ENCODE peak calls at places on chromosome 21, in four cellular contexts. One of them, this sample, is unnamed. For H3K4me1 and H3K9me3, the result is how much of the 10 kb centered on the place peaks cover.

GRCh38 chr21:20024727-20025126 is 973.5 kb upstream of the NCAM2 start:
- DNase-seq in K562: no peak
- DNase-seq in GM12878: no peak
- DNase-seq in H1: no peak
- DNase-seq in this sample: no peak

GRCh38 chr21:36845070-36845469 is 121.4 kb downstream of the HLCS start:
- DNase-seq in K562: no peak
- DNase-seq in H1: no peak
- DNase-seq in GM12878: no peak
- DNase-seq in this sample: no peak

GRCh38 chr21:16308269-16308668 is 578.5 kb downstream of the USP25 start:
- DNase-seq in H1: no peak
- DNase-seq in GM12878: no peak
- DNase-seq in K562: no peak
- DNase-seq in this sample: no peak

GRCh38 chr21:35400233-35400939 is 351.3 kb upstream of the RUNX1 start:
- DNase-seq in GM12878: peak
- DNase-seq in K562: peak
- DNase-seq in H1: peak
- DNase-seq in this sample: peak

GRCh38 chr21:39153373-39153772 is 29.9 kb downstream of the PSMG1 start:
- DNase-seq in GM12878: no peak
- DNase-seq in K562: peak
- DNase-seq in H1: no peak
- DNase-seq in this sample: no peak

GRCh38 chr21:28215214-28215954 is 777.3 kb downstream of the LTN1 start:
- DNase-seq in GM12878: no peak
- DNase-seq in H1: no peak
- DNase-seq in K562: no peak
- DNase-seq in this sample: no peak

GRCh38 chr21:38136201-38136600 is 120.6 kb upstream of the KCNJ15 start:
- DNase-seq in H1: no peak
- DNase-seq in GM12878: no peak
- DNase-seq in K562: no peak
- DNase-seq in this sample: no peak

GRCh38 chr21:16741228-16741665 is 771.6 kb upstream of the CXADR start:
- DNase-seq in GM12878: no peak
- DNase-seq in H1: no peak
- DNase-seq in K562: no peak
- DNase-seq in this sample: no peak

GRCh38 chr21:34791776-34792503 is 123.1 kb downstream of the CLIC6 start:
- DNase-seq in H1: no peak
- DNase-seq in K562: no peak
- DNase-seq in GM12878: no peak
- DNase-seq in this sample: no peak

GRCh38 chr21:43853851-43854772 is 10.9 kb upstream of the AGPAT3 start:
- DNase-seq in GM12878: no peak
- DNase-seq in K562: no peak
- DNase-seq in H1: no peak
- DNase-seq in this sample: no peak

GRCh38 chr21:20999567-21000169 is 1.5 kb downstream of the NCAM2 start:
- DNase-seq in GM12878: no peak
- DNase-seq in K562: peak
- DNase-seq in H1: no peak
- DNase-seq in this sample: no peak

GRCh38 chr21:34129971-34130597 is 56.7 kb downstream of the MRPS6 start:
- DNase-seq in H1: no peak
- DNase-seq in K562: peak
- DNase-seq in GM12878: no peak
- DNase-seq in this sample: no peak

GRCh38 chr21:36485476-36485875 is 5.6 kb upstream of the CLDN14 start:
- DNase-seq in GM12878: no peak
- DNase-seq in K562: no peak
- DNase-seq in H1: no peak
- DNase-seq in this sample: no peak

GRCh38 chr21:18204931-18205330 is 39.7 kb upstream of the CHODL start:
- DNase-seq in H1: no peak
- DNase-seq in K562: no peak
- DNase-seq in GM12878: no peak
- DNase-seq in this sample: no peak

GRCh38 chr21:38965241-38965640 is 159.5 kb downstream of the ETS2 start:
- DNase-seq in H1: no peak
- DNase-seq in K562: no peak
- DNase-seq in GM12878: no peak
- DNase-seq in this sample: no peak

GRCh38 chr21:44925027-44925755 is 4.5 kb upstream of the ITGB2 start:
- DNase-seq in K562: no peak
- DNase-seq in GM12878: no peak
- DNase-seq in H1: no peak
- DNase-seq in this sample: no peak

GRCh38 chr21:34846601-34847112 is 177.9 kb downstream of the CLIC6 start:
- DNase-seq in H1: no peak
- DNase-seq in K562: no peak
- DNase-seq in GM12878: no peak
- DNase-seq in this sample: peak

GRCh38 chr21:16194851-16195251 is 465.1 kb downstream of the USP25 start:
- DNase-seq in K562: no peak
- DNase-seq in GM12878: no peak
- DNase-seq in H1: no peak
- DNase-seq in this sample: no peak

GRCh38 chr21:36424592-36424991 is 39.4 kb downstream of the CHAF1B start:
- DNase-seq in GM12878: no peak
- DNase-seq in K562: no peak
- DNase-seq in H1: no peak
- DNase-seq in this sample: no peak

GRCh38 chr21:38984982-38985422 is 179.3 kb downstream of the ETS2 start:
- DNase-seq in K562: no peak
- DNase-seq in H1: no peak
- DNase-seq in GM12878: no peak
- DNase-seq in this sample: no peak

GRCh38 chr21:23384679-23385078 is 2222.6 kb downstream of the MRPL39 start:
- DNase-seq in H1: peak
- DNase-seq in K562: no peak
- DNase-seq in GM12878: no peak
- DNase-seq in this sample: no peak

GRCh38 chr21:15355066-15355465 is 290.3 kb upstream of the NRIP1 start:
- DNase-seq in K562: no peak
- DNase-seq in GM12878: no peak
- DNase-seq in H1: no peak
- DNase-seq in this sample: no peak

GRCh38 chr21:43025636-43026180 is 49.9 kb downstream of the CBS start:
- DNase-seq in GM12878: no peak
- DNase-seq in H1: no peak
- DNase-seq in K562: no peak
- DNase-seq in this sample: no peak

GRCh38 chr21:27480841-27481261 is 514.0 kb upstream of the ADAMTS5 start:
- DNase-seq in GM12878: no peak
- DNase-seq in H1: no peak
- DNase-seq in K562: no peak
- DNase-seq in this sample: no peak

GRCh38 chr21:38869946-38870345 is 64.2 kb downstream of the ETS2 start:
- DNase-seq in H1: no peak
- DNase-seq in K562: no peak
- DNase-seq in GM12878: no peak
- DNase-seq in this sample: no peak

GRCh38 chr21:17185685-17186084 is 327.2 kb upstream of the CXADR start:
- DNase-seq in GM12878: no peak
- DNase-seq in K562: no peak
- DNase-seq in H1: no peak
- DNase-seq in this sample: no peak

GRCh38 chr21:20971296-20971921 is 26.8 kb upstream of the NCAM2 start:
- DNase-seq in K562: peak
- DNase-seq in GM12878: no peak
- DNase-seq in H1: peak
- DNase-seq in this sample: no peak

GRCh38 chr21:38486221-38486620 is 12.1 kb downstream of the ERG start:
- DNase-seq in H1: no peak
- DNase-seq in K562: no peak
- DNase-seq in GM12878: no peak
- DNase-seq in this sample: no peak

GRCh38 chr21:37259426-37259825 is 7.7 kb downstream of the VPS26C start:
- DNase-seq in GM12878: no peak
- DNase-seq in H1: no peak
- DNase-seq in K562: no peak
- DNase-seq in this sample: no peak

GRCh38 chr21:32693581-32693980 is 34.2 kb downstream of the SYNJ1 start:
- DNase-seq in H1: no peak
- DNase-seq in K562: no peak
- DNase-seq in GM12878: no peak
- DNase-seq in this sample: no peak

GRCh38 chr21:32687946-32688345 is 39.9 kb downstream of the SYNJ1 start:
- DNase-seq in H1: no peak
- DNase-seq in GM12878: no peak
- DNase-seq in K562: peak
- DNase-seq in this sample: no peak

GRCh38 chr21:32690085-32690484 is 37.7 kb downstream of the SYNJ1 start:
- DNase-seq in GM12878: no peak
- DNase-seq in H1: no peak
- DNase-seq in K562: no peak
- DNase-seq in this sample: no peak
- TF ChIP-seq EGR1 in GM12878: no peak
- TF ChIP-seq EGR1 in H1: no peak
- TF ChIP-seq EGR1 in K562: no peak
- TF ChIP-seq EGR1 in this sample: no peak

DNA sequence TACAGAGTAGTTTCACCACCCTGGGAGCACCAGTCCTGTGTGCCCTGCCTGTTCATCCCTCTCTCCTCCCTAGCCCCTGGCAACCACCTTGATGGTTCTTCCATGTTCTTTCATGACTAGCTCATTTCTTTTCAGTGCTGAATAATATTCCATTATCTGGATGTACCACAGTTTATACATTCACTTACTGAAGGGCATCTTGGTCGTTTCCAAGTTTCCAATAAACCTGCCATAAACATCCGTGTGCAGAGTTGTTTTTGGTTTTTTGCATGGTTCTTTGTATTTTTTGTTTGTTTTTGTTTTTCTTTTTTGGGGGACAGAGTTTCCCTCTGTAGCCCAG is 13.9 kb downstream of the TIAM1 start:
- DNase-seq in GM12878: no peak
- DNase-seq in K562: no peak
- DNase-seq in H1: no peak
- DNase-seq in this sample: no peak
- H3K4me1 ChIP-seq in GM12878: under half
- H3K4me1 ChIP-seq in K562: under half
- H3K4me1 ChIP-seq in H1: under half
- H3K4me1 ChIP-seq in this sample: under half

DNA sequence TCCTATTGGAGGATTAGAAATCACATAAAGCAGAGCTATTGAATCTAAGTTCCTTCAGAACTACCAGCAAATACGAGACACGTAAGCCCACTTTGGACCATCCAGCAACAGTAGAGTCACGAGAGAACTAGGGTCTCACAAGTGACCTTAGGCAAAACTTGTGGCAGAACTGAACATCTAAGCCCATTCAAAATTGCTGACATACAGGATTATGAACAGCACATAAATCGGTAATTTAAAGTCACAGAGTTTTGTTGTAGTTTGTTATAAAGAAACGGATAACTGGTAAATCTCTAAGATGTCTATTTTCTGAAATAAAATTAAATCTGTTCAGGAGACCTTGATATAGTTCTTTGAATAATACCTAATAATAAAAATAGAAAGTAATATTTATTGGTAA is 1366.0 kb downstream of the NCAM2 start:
- DNase-seq in GM12878: no peak
- DNase-seq in H1: no peak
- DNase-seq in K562: no peak
- DNase-seq in this sample: no peak
- H3K9me3 ChIP-seq in GM12878: under half
- H3K9me3 ChIP-seq in H1: under half
- H3K9me3 ChIP-seq in K562: under half
- H3K9me3 ChIP-seq in this sample: under half

DNA sequence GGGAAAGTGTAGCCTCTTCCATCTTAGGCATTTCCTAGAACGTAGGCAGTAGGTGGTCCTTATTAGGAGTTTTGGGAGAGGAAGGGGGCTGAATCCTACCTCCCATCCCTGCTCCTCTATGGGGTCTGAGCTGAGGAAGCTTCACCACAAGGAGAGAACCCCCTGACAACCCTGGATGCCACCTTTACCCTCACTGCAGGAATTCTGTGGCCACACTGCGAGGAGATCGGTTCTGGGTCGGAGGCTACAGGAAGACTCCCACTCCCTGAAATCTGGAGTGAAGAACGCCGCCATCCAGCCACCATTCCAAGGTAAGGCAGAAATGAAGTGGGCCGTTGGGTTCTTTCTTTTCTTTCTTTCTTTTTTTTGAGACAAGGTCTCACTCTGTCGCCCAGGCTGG is 1.5 kb downstream of the MX1 start:
- DNase-seq in H1: no peak
- DNase-seq in K562: no peak
- DNase-seq in GM12878: no peak
- DNase-seq in this sample: no peak
- TF ChIP-seq EGR1 in H1: no peak
- TF ChIP-seq EGR1 in K562: no peak
- TF ChIP-seq EGR1 in GM12878: no peak
- TF ChIP-seq EGR1 in this sample: no peak

DNA sequence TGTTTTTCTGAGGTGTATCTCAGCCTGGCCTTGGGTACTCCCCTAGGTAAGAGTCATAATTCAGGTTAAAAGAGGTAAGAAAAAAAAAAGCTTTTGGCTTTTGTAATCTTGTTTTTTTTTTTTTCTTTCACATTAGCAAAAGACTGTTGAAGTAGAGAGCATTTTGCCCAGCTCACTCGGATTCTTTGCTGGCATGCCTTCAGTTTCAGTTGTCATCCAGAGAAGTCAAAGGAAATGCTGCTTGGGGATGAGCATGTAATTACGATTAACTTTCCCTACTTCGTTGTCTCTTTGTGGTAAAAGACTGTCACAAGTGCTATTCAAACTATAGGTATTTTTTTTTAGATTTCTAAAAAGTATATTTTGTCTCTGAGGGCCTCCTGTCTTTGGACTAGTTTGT is 6.3 kb downstream of the BACH1 start:
- DNase-seq in H1: no peak
- DNase-seq in K562: no peak
- DNase-seq in GM12878: no peak
- DNase-seq in this sample: no peak
- H3K4me1 ChIP-seq in H1: under half
- H3K4me1 ChIP-seq in K562: under half
- H3K4me1 ChIP-seq in GM12878: under half
- H3K4me1 ChIP-seq in this sample: under half

GRCh38 chr21:32925098-32925497 is 100.6 kb upstream of the OLIG2 start:
- DNase-seq in K562: no peak
- DNase-seq in H1: no peak
- DNase-seq in GM12878: no peak
- DNase-seq in this sample: no peak
- H3K9me3 ChIP-seq in K562: under half
- H3K9me3 ChIP-seq in H1: under half
- H3K9me3 ChIP-seq in GM12878: under half
- H3K9me3 ChIP-seq in this sample: under half